ENCODE peak calls at places on chromosome 4, in four cellular contexts. X is endothelial cell, P is T-helper 2 cell, M is brain microvascular endothelial cell. N is an unnamed sample.

GRCh38 chr4:21765810-21766407 is 182.7 kb downstream of the KCNIP4 start:
- DNase-seq in P (no peak), X (peak; percentile 51), M (peak; percentile 65), N (peak; percentile 61)

GRCh38 chr4:36256398-36256828 is 12.1 kb upstream of the ARAP2 start:
- DNase-seq in X (no peak), M (no peak), P (no peak), N (no peak)

GRCh38 chr4:161505141-161505540 is 658.7 kb downstream of the FSTL5 start:
- DNase-seq in M (no peak), X (no peak), P (no peak), N (no peak)

GRCh38 chr4:88107406-88108107 is 50.9 kb downstream of the ABCG2 start:
- DNase-seq in X (no peak), M (no peak), P (no peak), N (no peak)

GRCh38 chr4:103996059-103996458 is 276.3 kb upstream of the TACR3 start:
- DNase-seq in X (no peak), P (no peak), M (no peak), N (no peak)

GRCh38 chr4:102578819-102579218 is 77.7 kb downstream of the NFKB1 start:
- DNase-seq in P (no peak), X (peak; percentile 33), M (no peak), N (peak; percentile 22)

GRCh38 chr4:122584517-122584916 is 36.3 kb downstream of the IL21 start:
- DNase-seq in M (peak; percentile 71), P (no peak), X (no peak), N (no peak)

GRCh38 chr4:88109123-88109864 is 49.1 kb downstream of the ABCG2 start:
- DNase-seq in M (no peak), P (no peak), X (no peak), N (no peak)

GRCh38 chr4:6720202-6720699 is 4.3 kb downstream of the BLOC1S4 start:
- DNase-seq in X (peak; percentile 97), P (peak; percentile 74), M (peak; percentile 47), N (peak; percentile 98)

GRCh38 chr4:182189107-182189878 is 53.9 kb upstream of the TENM3 start:
- DNase-seq in X (no peak), M (peak; percentile 76), P (no peak), N (peak; percentile 38)

GRCh38 chr4:140719022-140719421 is 37.2 kb downstream of the TBC1D9 start:
- DNase-seq in P (no peak), X (no peak), M (peak; percentile 59), N (no peak)

GRCh38 chr4:73021634-73022033 is 47.9 kb downstream of the COX18 start:
- DNase-seq in M (peak; percentile 54), P (no peak), X (no peak), N (no peak)

GRCh38 chr4:6229095-6229494 is 28.7 kb upstream of the JAKMIP1 start:
- DNase-seq in P (no peak), X (no peak), M (no peak), N (no peak)

GRCh38 chr4:4436244-4436823 is 49.4 kb downstream of the NSG1 start:
- DNase-seq in P (no peak), X (no peak), M (no peak), N (no peak)

GRCh38 chr4:94469221-94469784 is 17.6 kb downstream of the PDLIM5 start:
- DNase-seq in X (no peak), M (no peak), P (no peak), N (no peak)

N was measured in nephron progenitor cell.